ENCODE peak calls at places on chromosomes 11 and 22, in seven cellular contexts. One of them, this sample, is unnamed.

GRCh38 chr11:3126207-3126865 is 38.8 kb downstream of the OSBPL5 start:
- DNase-seq in left ventricle myocardium inferior: peak; percentile 49
- DNase-seq in cerebellar cortex: no peak
- DNase-seq in neuronal stem cell: no peak
- DNase-seq in fibroblast of the aortic adventitia: no peak
- DNase-seq in prostate gland: peak; percentile 68
- DNase-seq in nucleus accumbens: no peak
- DNase-seq in this sample: no peak

GRCh38 chr11:69540118-69541000 is 58.9 kb downstream of the LINC01488 start:
- DNase-seq in left ventricle myocardium inferior: peak; percentile 54
- DNase-seq in cerebellar cortex: no peak
- DNase-seq in neuronal stem cell: no peak
- DNase-seq in fibroblast of the aortic adventitia: no peak
- DNase-seq in prostate gland: no peak
- DNase-seq in nucleus accumbens: peak; percentile 27
- DNase-seq in this sample: peak; percentile 23

GRCh38 chr22:36762687-36763260 is 13.1 kb downstream of the IFT27 start:
- DNase-seq in left ventricle myocardium inferior: peak; percentile 74
- DNase-seq in cerebellar cortex: no peak
- DNase-seq in neuronal stem cell: no peak
- DNase-seq in fibroblast of the aortic adventitia: peak; percentile 36
- DNase-seq in prostate gland: no peak
- DNase-seq in nucleus accumbens: no peak
- DNase-seq in this sample: no peak

GRCh38 chr11:96037267-96037990 is 113.5 kb upstream of the MTMR2 start:
- DNase-seq in left ventricle myocardium inferior: no peak
- DNase-seq in cerebellar cortex: no peak
- DNase-seq in neuronal stem cell: no peak
- DNase-seq in fibroblast of the aortic adventitia: no peak
- DNase-seq in prostate gland: no peak
- DNase-seq in nucleus accumbens: no peak
- DNase-seq in this sample: peak; percentile 75

GRCh38 chr11:123472236-123472935 is 42.3 kb downstream of the GRAMD1B start:
- DNase-seq in left ventricle myocardium inferior: no peak
- DNase-seq in cerebellar cortex: no peak
- DNase-seq in neuronal stem cell: no peak
- DNase-seq in fibroblast of the aortic adventitia: no peak
- DNase-seq in prostate gland: peak; percentile 30
- DNase-seq in nucleus accumbens: no peak
- DNase-seq in this sample: peak; percentile 82

GRCh38 chr11:70324354-70325115 is 54.0 kb downstream of the PPFIA1 start:
- DNase-seq in left ventricle myocardium inferior: no peak
- DNase-seq in cerebellar cortex: no peak
- DNase-seq in neuronal stem cell: peak; percentile 24
- DNase-seq in fibroblast of the aortic adventitia: no peak
- DNase-seq in prostate gland: no peak
- DNase-seq in nucleus accumbens: no peak
- DNase-seq in this sample: no peak

GRCh38 chr22:22818202-22818538 is 69.4 kb upstream of the IGLL5 start:
- DNase-seq in left ventricle myocardium inferior: no peak
- DNase-seq in cerebellar cortex: no peak
- DNase-seq in neuronal stem cell: no peak
- DNase-seq in fibroblast of the aortic adventitia: no peak
- DNase-seq in prostate gland: no peak
- DNase-seq in nucleus accumbens: no peak
- DNase-seq in this sample: no peak

GRCh38 chr11:126282361-126282741 is 542 bp upstream of the TIRAP start:
- DNase-seq in left ventricle myocardium inferior: peak; percentile 62
- DNase-seq in cerebellar cortex: peak; percentile 61
- DNase-seq in neuronal stem cell: no peak
- DNase-seq in fibroblast of the aortic adventitia: peak; percentile 61
- DNase-seq in prostate gland: peak; percentile 24
- DNase-seq in nucleus accumbens: peak; percentile 40
- DNase-seq in this sample: peak; percentile 63

GRCh38 chr11:82458777-82459176 is 274.9 kb downstream of the FAM181B start:
- DNase-seq in left ventricle myocardium inferior: no peak
- DNase-seq in cerebellar cortex: no peak
- DNase-seq in neuronal stem cell: peak; percentile 24
- DNase-seq in fibroblast of the aortic adventitia: no peak
- DNase-seq in prostate gland: no peak
- DNase-seq in nucleus accumbens: no peak
- DNase-seq in this sample: peak; percentile 74

GRCh38 chr11:86151188-86152005 is 82.5 kb upstream of the PICALM start:
- DNase-seq in left ventricle myocardium inferior: peak; percentile 34
- DNase-seq in cerebellar cortex: no peak
- DNase-seq in neuronal stem cell: no peak
- DNase-seq in fibroblast of the aortic adventitia: peak; percentile 55
- DNase-seq in prostate gland: peak; percentile 23
- DNase-seq in nucleus accumbens: peak; percentile 72
- DNase-seq in this sample: peak; percentile 40

GRCh38 chr11:3165152-3165705 is at the start of gene OSBPL5:
- DNase-seq in left ventricle myocardium inferior: peak; percentile 87
- DNase-seq in cerebellar cortex: peak; percentile 50
- DNase-seq in neuronal stem cell: no peak
- DNase-seq in fibroblast of the aortic adventitia: peak; percentile 51
- DNase-seq in prostate gland: peak; percentile 68
- DNase-seq in nucleus accumbens: peak; percentile 40
- DNase-seq in this sample: peak; percentile 88

GRCh38 chr11:68687986-68688385 is 3.6 kb downstream of the GAL start:
- DNase-seq in left ventricle myocardium inferior: no peak
- DNase-seq in cerebellar cortex: no peak
- DNase-seq in neuronal stem cell: no peak
- DNase-seq in fibroblast of the aortic adventitia: no peak
- DNase-seq in prostate gland: no peak
- DNase-seq in nucleus accumbens: no peak
- DNase-seq in this sample: no peak

GRCh38 chr11:59548309-59548656 is 36.9 kb downstream of the OR4D9 start:
- DNase-seq in left ventricle myocardium inferior: no peak
- DNase-seq in cerebellar cortex: no peak
- DNase-seq in neuronal stem cell: no peak
- DNase-seq in fibroblast of the aortic adventitia: no peak
- DNase-seq in prostate gland: no peak
- DNase-seq in nucleus accumbens: no peak
- DNase-seq in this sample: no peak

GRCh38 chr11:13465909-13466371 is 2.9 kb upstream of the BTBD10 start:
- DNase-seq in left ventricle myocardium inferior: no peak
- DNase-seq in cerebellar cortex: peak; percentile 58
- DNase-seq in neuronal stem cell: peak; percentile 17
- DNase-seq in fibroblast of the aortic adventitia: peak; percentile 64
- DNase-seq in prostate gland: no peak
- DNase-seq in nucleus accumbens: no peak
- DNase-seq in this sample: peak; percentile 66

This sample was measured in NCI-H69.